ENCODE peak calls at places on chromosomes 11 and 22, in eight cellular contexts. J is epithelial cell of esophagus, I is cardiac muscle cell, T is uterus, L is GM12864, G is cardiac fibroblast, E is retinal pigment epithelial cell, D is AG09309. W is an unnamed sample.

GRCh38 chr22:29359469-29359868 is 28.9 kb downstream of the AP1B1 start:
- DNase-seq in T (peak; percentile 66), E (no peak), J (peak; percentile 45), D (no peak), G (peak; percentile 78), I (peak; percentile 75), L (no peak), W (peak; percentile 67)

GRCh38 chr11:67276821-67277230 is 10.6 kb downstream of the GRK2 start:
- DNase-seq in L (no peak), E (no peak), D (no peak), T (peak; percentile 57), G (peak; percentile 49), I (peak; percentile 52), J (no peak), W (no peak)

GRCh38 chr11:134260503-134260902 is 7.1 kb downstream of the ACAD8 start:
- DNase-seq in J (no peak), I (no peak), T (no peak), D (no peak), L (no peak), G (no peak), E (no peak), W (no peak)

GRCh38 chr11:13150487-13150886 is 127.1 kb upstream of the BMAL1 start:
- DNase-seq in L (no peak), G (no peak), E (no peak), I (no peak), D (no peak), T (no peak), J (no peak), W (no peak)

GRCh38 chr11:58654079-58654907 is 31.8 kb downstream of the CNTF start:
- DNase-seq in L (peak; percentile 31), G (peak; percentile 83), J (peak; percentile 78), D (peak; percentile 32), I (peak; percentile 84), T (peak; percentile 49), E (peak; percentile 39), W (peak; percentile 80)

GRCh38 chr11:66684635-66685034 is 6.9 kb upstream of the RBM4B start:
- DNase-seq in D (no peak), E (no peak), L (no peak), T (no peak), J (no peak), I (no peak), G (no peak), W (no peak)

GRCh38 chr11:91231226-91231625 is 993.4 kb upstream of the FAT3 start:
- DNase-seq in J (no peak), L (no peak), T (no peak), I (no peak), G (peak; percentile 5), D (no peak), E (no peak), W (no peak)

GRCh38 chr11:12410006-12410728 is 32.8 kb downstream of the PARVA start:
- DNase-seq in I (peak; percentile 88), D (no peak), L (no peak), E (no peak), T (peak; percentile 71), G (peak; percentile 61), J (peak; percentile 15), W (no peak)

GRCh38 chr11:84566681-84567080 is 1060.5 kb downstream of the DLG2 start:
- DNase-seq in D (no peak), E (no peak), G (no peak), T (no peak), I (no peak), L (no peak), J (no peak), W (no peak)

GRCh38 chr11:20363500-20364411 is at the start of gene HTATIP2:
- DNase-seq in G (peak; percentile 57), D (no peak), T (peak; percentile 56), E (no peak), L (no peak), I (peak; percentile 71), J (peak; percentile 66), W (peak; percentile 72)

GRCh38 chr11:33531743-33532181 is 168.9 kb downstream of the C11orf91 start:
- DNase-seq in G (peak; percentile 61), J (no peak), D (peak; percentile 92), I (peak; percentile 54), T (no peak), E (no peak), L (no peak), W (no peak)

GRCh38 chr11:14626650-14627049 is 17.0 kb upstream of the PDE3B start:
- DNase-seq in E (no peak), D (no peak), T (no peak), L (no peak), J (no peak), I (no peak), G (no peak), W (no peak)
- H3K4me3 ChIP-seq in E (no peak overlapping the region), D (no peak overlapping the region), T (no peak overlapping the region), L (no peak overlapping the region), J (no peak overlapping the region), I (no peak overlapping the region), G (no peak overlapping the region), W (no peak overlapping the region)

DNA sequence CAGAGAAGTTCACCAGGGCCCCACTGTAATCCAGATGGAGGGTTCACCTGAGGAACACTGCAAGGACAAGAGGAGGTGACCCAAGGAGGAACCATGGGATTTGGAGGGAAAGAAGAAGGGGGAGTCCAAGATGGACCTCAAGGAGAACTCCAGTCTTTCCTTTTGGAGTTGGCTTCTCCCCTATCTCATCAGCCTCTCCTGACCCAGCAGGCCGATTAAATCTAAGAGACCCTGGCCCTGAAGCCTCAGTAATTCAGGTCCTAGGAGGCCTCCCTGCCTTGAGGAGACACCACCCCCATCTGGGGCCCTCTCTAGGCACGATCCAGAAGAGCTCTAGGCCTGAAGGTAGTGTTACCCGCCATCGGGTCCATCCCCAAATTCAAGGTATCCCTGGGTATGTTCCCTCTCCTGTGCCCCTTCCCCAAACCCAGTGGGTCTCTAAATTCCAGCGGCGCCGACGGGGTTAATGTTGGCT is 15.1 kb upstream of the DGKZ start:
- DNase-seq in G (no peak), E (no peak), L (no peak), T (no peak), D (no peak), J (no peak), I (no peak), W (no peak)
- H3K4me3 ChIP-seq in G (no peak overlapping the region), E (peak overlapping the region; percentile 21), L (no peak overlapping the region), T (no peak overlapping the region), D (no peak overlapping the region), J (no peak overlapping the region), I (peak overlapping the region; percentile 49), W (peak overlapping the region; percentile 66)

GRCh38 chr11:69645801-69646492 is 5.0 kb downstream of the CCND1 start:
- DNase-seq in T (no peak), G (no peak), D (no peak), L (no peak), J (no peak), I (no peak), E (no peak), W (no peak)

GRCh38 chr11:69644962-69645675 is 4.2 kb downstream of the CCND1 start:
- DNase-seq in I (no peak), T (no peak), L (no peak), J (no peak), D (no peak), E (no peak), G (no peak), W (no peak)

GRCh38 chr11:69643646-69644045 is 2.7 kb downstream of the CCND1 start:
- DNase-seq in G (no peak), E (no peak), J (no peak), D (no peak), L (no peak), I (no peak), T (no peak), W (no peak)

GRCh38 chr11:69642913-69643632 is 2.1 kb downstream of the CCND1 start:
- DNase-seq in J (peak; percentile 75), D (no peak), L (peak; percentile 26), T (peak; percentile 58), I (peak; percentile 90), G (peak; percentile 88), E (no peak), W (peak; percentile 79)

DNA sequence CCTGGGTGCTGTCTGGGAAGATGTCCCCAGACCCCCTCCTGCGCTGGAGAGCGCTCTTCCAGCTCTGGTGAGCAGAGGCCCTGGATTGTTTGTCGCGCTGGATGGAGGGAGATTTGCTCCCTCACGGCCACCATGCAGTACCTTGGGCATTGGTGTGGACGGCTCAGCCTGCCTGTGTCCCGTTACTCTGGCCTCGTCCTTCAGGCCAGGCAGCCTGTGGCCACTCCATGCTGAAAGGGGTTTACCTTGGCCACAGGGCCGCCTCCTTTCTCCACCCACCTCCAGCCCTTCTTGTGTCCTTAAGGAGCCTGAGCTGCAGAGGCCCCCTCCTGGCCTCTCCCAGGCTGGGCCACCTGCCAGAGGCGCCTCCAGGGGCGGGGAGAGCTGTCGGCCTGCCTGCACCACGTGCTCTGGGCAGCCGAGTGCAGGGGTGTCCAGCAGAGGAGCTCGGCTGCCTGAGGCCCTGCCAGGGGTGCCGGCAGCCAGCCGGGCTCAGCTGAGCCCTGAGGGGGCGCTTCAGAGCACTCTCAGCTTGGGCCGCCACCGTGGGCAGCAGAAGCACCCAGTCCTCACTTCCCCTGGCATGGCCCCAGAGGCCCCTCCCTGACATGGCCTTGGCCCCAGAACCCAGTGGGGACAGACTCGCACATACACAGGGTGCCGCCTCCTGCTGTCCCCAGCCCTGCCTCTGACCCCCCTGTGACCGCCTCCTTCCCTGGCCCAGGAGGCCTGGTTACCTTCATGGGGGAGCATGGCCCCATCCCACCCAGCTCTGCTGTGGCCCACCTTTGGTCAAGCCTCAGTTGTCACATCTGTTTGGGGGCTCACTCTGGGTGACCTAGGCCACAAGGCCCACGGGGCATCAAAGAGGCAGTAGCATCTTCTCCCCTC is 3.4 kb downstream of the CCND1 start:
- DNase-seq in E (peak; percentile 91), G (peak; percentile 97), D (peak; percentile 55), L (no peak), J (peak; percentile 30), T (no peak), I (peak; percentile 93), W (peak; percentile 72)
- H3K4me3 ChIP-seq in E (peak overlapping the region; percentile 98), G (peak overlapping the region; percentile 98), D (peak overlapping the region; percentile 73), L (no peak overlapping the region), J (peak overlapping the region; percentile 1), T (no peak overlapping the region), I (no peak overlapping the region), W (peak overlapping the region; percentile 15)

DNA sequence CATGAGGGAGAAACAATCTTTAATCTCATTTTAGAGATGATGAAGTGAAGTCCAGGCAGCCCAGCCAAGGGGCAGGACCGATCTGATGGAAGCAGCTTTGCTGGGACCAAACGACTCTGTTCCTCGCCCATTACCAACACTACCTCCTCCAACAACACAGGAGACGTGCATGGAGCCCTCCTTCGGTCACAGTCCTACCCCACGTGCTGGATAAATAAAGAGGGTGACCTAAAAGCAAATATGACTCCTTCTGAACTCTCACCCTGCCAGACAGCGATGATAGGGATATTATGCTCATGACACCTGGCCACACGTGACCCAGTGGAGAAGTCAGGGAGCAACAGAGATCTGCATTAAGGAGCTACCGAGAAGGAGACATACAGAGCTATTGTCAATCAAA is 26.0 kb downstream of the SCGB1A1 start:
- DNase-seq in I (no peak), D (no peak), E (no peak), T (peak; percentile 61), J (no peak), G (no peak), L (no peak), W (no peak)
- H3K4me3 ChIP-seq in I (no peak overlapping the region), D (peak overlapping the region; percentile 41), E (peak overlapping the region; percentile 39), T (peak overlapping the region; percentile 27), J (peak overlapping the region; percentile 31), G (peak overlapping the region; percentile 51), L (peak overlapping the region; percentile 38), W (no peak overlapping the region)

W was measured in right atrium auricular region.